ENCODE peak calls at places on chromosomes 5 and 9, in five cellular contexts. C is mesenchymal stem cell, M is neuronal stem cell, W is H9, Y is mesendoderm. F is an unnamed sample.

GRCh38 chr5:181114844-181115778 is 15.9 kb downstream of the OR2V1 start:
- DNase-seq in W (peak; percentile 53), M (no peak), C (no peak), Y (peak; percentile 45), F (no peak)

GRCh38 chr5:180334176-180334575 is 19.0 kb downstream of the GFPT2 start:
- DNase-seq in C (no peak), M (no peak), Y (no peak), W (no peak), F (no peak)

GRCh38 chr5:36689225-36689624 is 82.8 kb downstream of the SLC1A3 start:
- DNase-seq in W (no peak), C (no peak), M (no peak), Y (no peak), F (no peak)

GRCh38 chr5:9423611-9424010 is 122.3 kb downstream of the SEMA5A start:
- DNase-seq in C (peak; percentile 53), W (no peak), M (no peak), Y (peak; percentile 38), F (no peak)

GRCh38 chr5:6496207-6496584 is 47.5 kb downstream of the UBE2QL1 start:
- DNase-seq in M (no peak), Y (no peak), C (no peak), W (no peak), F (no peak)

GRCh38 chr9:78714591-78714990 is 417.7 kb downstream of the PSAT1 start:
- DNase-seq in M (no peak), C (peak; percentile 43), W (no peak), Y (no peak), F (no peak)

GRCh38 chr5:116861097-116861496 is 286.5 kb upstream of the SEMA6A start:
- DNase-seq in Y (no peak), W (no peak), C (no peak), M (no peak), F (no peak)

GRCh38 chr5:175517824-175518450 is 39.6 kb downstream of the SFXN1 start:
- DNase-seq in Y (no peak), W (no peak), M (no peak), C (peak; percentile 79), F (no peak)

GRCh38 chr5:132491368-132492364 is 1.1 kb upstream of the IRF1 start:
- DNase-seq in M (no peak), C (peak; percentile 46), Y (peak; percentile 55), W (peak; percentile 54), F (no peak)

GRCh38 chr5:14912206-14912605 is 40.6 kb upstream of the ANKH start:
- DNase-seq in W (no peak), M (no peak), Y (no peak), C (no peak), F (no peak)

GRCh38 chr9:137078701-137079400 is 1.5 kb downstream of the UAP1L1 start:
- DNase-seq in Y (peak; percentile 63), C (peak; percentile 28), M (no peak), W (peak; percentile 77), F (peak; percentile 81)

GRCh38 chr9:137077010-137077747 is at the start of gene UAP1L1:
- DNase-seq in Y (no peak), W (peak; percentile 72), M (no peak), C (peak; percentile 72), F (no peak)

GRCh38 chr9:137077758-137078693 is 709 bp downstream of the UAP1L1 start:
- DNase-seq in M (no peak), C (peak; percentile 28), Y (no peak), W (no peak), F (no peak)

GRCh38 chr9:137080260-137081122 is 3.2 kb downstream of the UAP1L1 start:
- DNase-seq in C (no peak), Y (no peak), M (no peak), W (no peak), F (no peak)

DNA sequence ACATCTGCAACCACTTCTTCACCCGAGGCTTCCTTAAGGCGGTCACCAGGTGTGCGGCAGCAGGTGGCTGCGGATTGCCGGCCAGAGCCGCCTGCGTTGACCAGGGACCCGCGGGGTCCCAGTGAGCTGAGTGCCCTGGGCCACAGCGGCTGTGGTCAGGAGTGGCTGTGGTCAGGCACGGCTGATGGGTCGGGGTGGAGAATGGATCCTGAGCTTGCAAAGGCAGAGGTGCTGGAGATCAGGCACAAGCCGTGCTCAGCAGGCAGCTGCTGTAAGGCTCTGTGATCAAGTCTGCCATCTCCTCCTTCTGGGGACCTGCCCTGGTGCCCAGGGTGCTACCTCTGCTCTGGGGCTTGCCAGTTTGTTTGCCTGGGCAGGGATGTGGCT is 2.1 kb downstream of the UAP1L1 start:
- DNase-seq in C (no peak), M (no peak), W (no peak), Y (no peak), F (no peak)
- H2BK5ac ChIP-seq in C (no peak overlapping the region), M (no peak overlapping the region), W (no peak overlapping the region), Y (no peak overlapping the region), F (no peak overlapping the region)

GRCh38 chr5:149550267-149550582 is 1.0 kb downstream of the CSNK1A1 start:
- DNase-seq in W (no peak), M (no peak), Y (no peak), C (peak; percentile 66), F (no peak)

GRCh38 chr5:149550608-149551226 is 522 bp downstream of the CSNK1A1 start:
- DNase-seq in Y (no peak), M (no peak), W (no peak), C (no peak), F (peak; percentile 55)

GRCh38 chr5:149551227-149552037 is at the start of gene CSNK1A1:
- DNase-seq in Y (peak; percentile 99), C (peak; percentile 99), M (peak; percentile 98), W (peak; percentile 99), F (peak; percentile 98)

GRCh38 chr5:149552038-149552494 is 827 bp upstream of the CSNK1A1 start:
- DNase-seq in Y (no peak), C (no peak), M (no peak), W (no peak), F (no peak)

DNA sequence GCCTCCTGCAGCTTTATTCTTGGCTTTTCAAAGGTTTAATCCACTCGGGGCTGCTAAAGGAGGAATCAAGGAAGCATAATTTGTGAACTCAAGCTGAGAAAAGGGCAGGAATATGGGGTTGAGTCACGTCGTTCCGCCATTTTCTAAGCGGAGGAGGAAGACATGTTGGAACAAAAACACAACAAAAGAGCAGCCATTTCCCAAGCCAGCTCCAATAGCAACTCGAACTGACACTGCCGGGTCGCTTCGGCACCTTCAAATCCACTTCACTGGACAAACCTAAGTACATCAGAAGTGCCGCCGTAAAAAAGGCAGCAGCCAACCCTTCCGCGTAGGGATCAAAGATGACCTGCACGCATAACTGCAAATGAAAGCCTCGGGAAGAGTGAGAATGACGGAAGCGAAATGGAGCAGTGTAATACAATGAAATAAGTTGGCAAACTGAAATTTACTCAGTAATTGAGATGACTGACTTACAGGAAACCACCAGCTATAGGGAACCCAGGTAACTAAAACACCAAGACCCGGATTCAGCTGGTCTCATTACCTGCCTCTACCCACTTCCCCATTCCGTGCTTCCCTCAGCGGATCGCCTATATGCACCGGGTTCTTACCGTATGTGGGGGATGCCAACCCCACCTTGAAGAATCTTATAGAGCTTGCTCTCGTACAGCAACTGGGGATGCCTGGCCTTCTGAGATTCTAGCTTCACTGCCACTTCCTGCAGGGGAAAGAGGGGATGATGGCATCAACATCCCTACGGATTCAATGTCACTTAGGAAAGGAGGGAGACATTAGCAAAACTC is 1.6 kb downstream of the CSNK1A1 start:
- DNase-seq in Y (peak; percentile 81), C (peak; percentile 75), W (peak; percentile 50), M (no peak), F (no peak)
- H2BK5ac ChIP-seq in Y (peak overlapping the region; percentile 66), C (no peak overlapping the region), W (peak overlapping the region; percentile 56), M (no peak overlapping the region), F (peak overlapping the region; percentile 92)

DNA sequence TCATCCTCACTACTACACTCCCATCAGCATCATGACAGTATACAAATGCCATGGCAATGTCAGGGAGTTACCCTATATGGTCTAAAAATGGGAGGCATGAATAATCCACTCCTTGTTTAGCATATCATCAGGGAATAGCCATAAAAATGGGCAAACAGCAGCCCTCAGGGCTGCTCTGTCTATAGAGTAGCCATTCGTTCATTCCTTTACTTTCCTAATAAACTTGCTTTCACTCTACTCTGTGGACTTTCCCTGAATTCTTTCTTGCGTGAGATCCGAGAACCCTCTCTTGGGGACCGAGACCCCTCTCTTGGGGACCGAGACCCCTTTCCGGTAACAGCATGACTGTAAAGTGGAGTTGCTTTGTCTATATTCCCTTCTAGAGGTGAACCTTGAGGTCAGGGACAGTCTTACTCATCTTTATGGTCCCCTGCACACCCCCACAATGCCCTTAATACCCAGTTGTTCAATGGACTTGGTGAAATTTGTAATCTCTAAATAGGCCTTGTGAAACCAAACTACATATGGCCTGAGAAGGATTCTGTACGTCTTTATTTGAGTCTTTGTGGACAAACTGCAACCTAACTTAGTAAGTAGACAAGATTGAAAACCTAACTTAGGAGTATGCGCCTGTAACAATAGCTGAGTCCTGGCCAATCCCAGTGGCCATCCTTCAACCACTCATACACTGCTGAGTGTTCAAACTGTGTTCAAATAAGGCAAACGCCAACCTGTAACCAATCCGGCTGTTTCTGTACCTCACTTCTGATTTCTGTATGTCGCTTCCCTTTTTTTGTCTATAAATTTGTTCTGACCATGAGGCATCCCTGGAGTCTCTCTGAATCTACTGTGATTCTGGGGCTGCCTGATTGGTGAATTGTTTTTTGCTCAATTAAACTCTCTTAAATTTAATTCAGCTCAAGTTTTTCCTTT is 32.3 kb upstream of the UBTD2 start:
- DNase-seq in Y (no peak), W (no peak), C (no peak), M (no peak), F (no peak)
- H2BK5ac ChIP-seq in Y (no peak overlapping the region), W (no peak overlapping the region), C (no peak overlapping the region), M (no peak overlapping the region), F (no peak overlapping the region)

DNA sequence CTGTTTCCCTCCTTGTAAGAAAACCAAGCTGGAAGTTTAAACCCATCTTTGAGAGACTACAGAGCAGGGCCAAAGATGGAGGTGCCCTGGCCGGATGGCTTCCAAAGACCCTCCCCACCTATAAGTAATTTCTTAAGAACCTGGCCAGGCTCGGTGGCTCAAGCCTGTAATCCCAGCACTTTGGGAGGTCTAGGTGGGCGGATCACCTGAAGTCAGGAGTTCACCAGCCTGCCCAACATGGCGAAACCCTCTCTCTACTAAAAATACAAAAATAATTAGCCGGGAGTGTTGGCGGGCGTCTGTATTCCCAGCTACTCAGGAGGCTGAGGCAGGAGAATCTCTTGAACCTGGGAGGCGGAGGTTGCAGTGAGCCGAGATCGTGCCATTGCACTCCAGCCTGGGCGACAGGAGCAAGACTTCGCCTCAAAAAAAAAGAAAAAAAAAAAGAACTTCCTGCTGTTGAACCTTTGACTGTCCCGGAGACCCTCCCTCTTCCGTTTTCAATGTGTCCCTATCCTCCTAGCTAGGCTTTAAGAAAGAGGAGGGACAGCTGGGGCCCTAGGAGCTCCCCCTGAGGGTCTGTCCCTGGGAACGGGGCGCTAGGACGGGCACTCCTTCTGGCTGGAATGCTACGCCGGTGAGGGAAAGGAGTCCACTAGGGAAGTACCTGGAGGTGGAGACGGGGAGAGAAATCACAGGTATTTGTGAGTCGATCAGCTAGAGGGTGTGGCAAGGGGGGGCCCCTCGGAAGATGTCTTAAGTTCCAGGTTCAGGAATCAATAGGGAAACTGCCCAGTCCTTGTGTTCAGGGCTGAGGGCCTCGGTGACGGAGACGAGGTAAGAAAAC is 4.8 kb downstream of the SIT1 start:
- DNase-seq in W (peak; percentile 82), M (no peak), C (no peak), Y (peak; percentile 92), F (no peak)
- H2BK5ac ChIP-seq in W (no peak overlapping the region), M (no peak overlapping the region), C (no peak overlapping the region), Y (no peak overlapping the region), F (peak overlapping the region; percentile 52)

GRCh38 chr9:121742923-121743322 is 91.5 kb downstream of the DAB2IP start:
- DNase-seq in C (no peak), M (no peak), Y (no peak), W (no peak), F (no peak)
- H2BK5ac ChIP-seq in C (no peak overlapping the region), M (no peak overlapping the region), Y (no peak overlapping the region), W (no peak overlapping the region), F (no peak overlapping the region)